ENCODE peak calls at places on chromosomes 4 and X, in six cellular contexts. W is fibroblast of mammary gland; O is stimulated activated CD8-positive, alpha-beta memory T cell treated with anti-CD3 and anti-CD28 coated beads, Interleukin-15, amount 100 ng/mL, for 24 hours; M is midbrain; K is right lobe of liver; E is RCC 7860. R is an unnamed sample.
A peak's percentile ranks its signal among the peaks of the same experiment; 100 is the strongest.

GRCh38 chrX:46687619-46688018 is 71.3 kb downstream of the SLC9A7 start:
- DNase-seq in W (peak; percentile 36), O (no peak), M (no peak), K (no peak), E (no peak), R (no peak)

GRCh38 chr4:115028682-115029385 is 84.6 kb downstream of the NDST4 start:
- DNase-seq in W (no peak), O (no peak), M (no peak), K (no peak), E (no peak), R (no peak)

GRCh38 chr4:170872794-170873193 is 783.0 kb upstream of the AADAT start:
- DNase-seq in W (no peak), O (no peak), M (no peak), K (no peak), E (peak; percentile 36), R (no peak)

GRCh38 chr4:140351778-140352177 is 21.7 kb upstream of the SCOC start:
- DNase-seq in W (no peak), O (no peak), M (no peak), K (no peak), E (no peak), R (no peak)

GRCh38 chrX:16712116-16712824 is at the start of gene CTPS2:
- DNase-seq in W (peak; percentile 59), O (no peak), M (peak; percentile 24), K (peak; percentile 70), E (peak; percentile 36), R (peak; percentile 39)

GRCh38 chrX:104172788-104173187 is 6.5 kb downstream of the FAM199X start:
- DNase-seq in W (no peak), O (no peak), M (no peak), K (no peak), E (no peak), R (no peak)

GRCh38 chrX:123291623-123292022 is 107.5 kb downstream of the GRIA3 start:
- DNase-seq in W (no peak), O (no peak), M (no peak), K (no peak), E (no peak), R (no peak)

GRCh38 chr4:169015237-169015636 is 5.2 kb upstream of the CBR4 start:
- DNase-seq in W (no peak), O (no peak), M (no peak), K (no peak), E (no peak), R (no peak)

GRCh38 chrX:115563633-115564182 is 2.7 kb downstream of the PLS3 start:
- DNase-seq in W (no peak), O (no peak), M (no peak), K (no peak), E (no peak), R (no peak)

GRCh38 chrX:43349363-43349762 is 306.7 kb upstream of the MAOA start:
- DNase-seq in W (peak; percentile 41), O (no peak), M (no peak), K (no peak), E (no peak), R (no peak)

GRCh38 chrX:30504309-30504708 is 73.3 kb downstream of the TASL start:
- DNase-seq in W (peak; percentile 51), O (no peak), M (peak; percentile 46), K (no peak), E (peak; percentile 8), R (no peak)

GRCh38 chr4:1048781-1049590 is 37.6 kb downstream of the FGFRL1 start:
- DNase-seq in W (no peak), O (no peak), M (no peak), K (no peak), E (no peak), R (no peak)

GRCh38 chr4:150123982-150124670 is 45.9 kb downstream of the DCLK2 start:
- DNase-seq in W (no peak), O (no peak), M (no peak), K (no peak), E (no peak), R (no peak)

GRCh38 chr4:134202557-134202956 is 968 bp upstream of the PABPC4L start:
- DNase-seq in W (peak; percentile 8), O (no peak), M (no peak), K (no peak), E (no peak), R (no peak)

GRCh38 chr4:24070117-24070516 is 180.3 kb upstream of the PPARGC1A start:
- DNase-seq in W (peak; percentile 77), O (no peak), M (no peak), K (no peak), E (peak; percentile 89), R (no peak)

GRCh38 chr4:149050840-149051239 is 608.6 kb upstream of the NR3C2 start:
- DNase-seq in W (no peak), O (no peak), M (no peak), K (no peak), E (no peak), R (no peak)

GRCh38 chr4:148065069-148065468 is 333.2 kb downstream of the ARHGAP10 start:
- DNase-seq in W (peak; percentile 70), O (no peak), M (no peak), K (no peak), E (no peak), R (no peak)

GRCh38 chr4:28073860-28074555 is 1213.4 kb downstream of the STIM2 start:
- DNase-seq in W (no peak), O (no peak), M (no peak), K (no peak), E (no peak), R (no peak)

GRCh38 chr4:62544428-62544827 is 1344.3 kb downstream of the ADGRL3 start:
- DNase-seq in W (peak; percentile 2), O (no peak), M (no peak), K (no peak), E (no peak), R (no peak)

GRCh38 chrX:50198348-50198747 is 2.5 kb downstream of the AKAP4 start:
- DNase-seq in W (no peak), O (no peak), M (no peak), K (no peak), E (no peak), R (no peak)

GRCh38 chr4:742742-743311 is 37.2 kb downstream of the PCGF3 start:
- DNase-seq in W (peak; percentile 54), O (peak; percentile 73), M (peak; percentile 36), K (peak; percentile 77), E (peak; percentile 27), R (peak; percentile 72)

GRCh38 chr4:176981074-176981473 is 188.4 kb upstream of the VEGFC start:
- DNase-seq in W (peak; percentile 12), O (no peak), M (no peak), K (no peak), E (no peak), R (no peak)

GRCh38 chrX:119757979-119758681 is at the start of gene SOWAHD:
- DNase-seq in W (no peak), O (no peak), M (peak; percentile 14), K (peak; percentile 45), E (no peak), R (no peak)

GRCh38 chrX:27057883-27058282 is 405.3 kb downstream of the PPP4R3C start:
- DNase-seq in W (no peak), O (no peak), M (no peak), K (no peak), E (no peak), R (no peak)

GRCh38 chr4:147388016-147388415 is 92.9 kb upstream of the EDNRA start:
- DNase-seq in W (peak; percentile 44), O (no peak), M (no peak), K (no peak), E (no peak), R (no peak)

GRCh38 chrX:141341743-141342142 is 99.4 kb upstream of the SPANXC start:
- DNase-seq in W (no peak), O (no peak), M (no peak), K (no peak), E (no peak), R (no peak)

GRCh38 chr4:94880976-94881375 is 123.2 kb downstream of the BMPR1B start:
- DNase-seq in W (peak; percentile 19), O (no peak), M (no peak), K (no peak), E (no peak), R (no peak)

GRCh38 chr4:42655921-42656735 is 777 bp downstream of the ATP8A1 start:
- DNase-seq in W (no peak), O (peak; percentile 19), M (peak; percentile 48), K (peak; percentile 45), E (no peak), R (peak; percentile 21)

GRCh38 chr4:181890031-181890430 is 353.2 kb upstream of the TENM3 start:
- DNase-seq in W (no peak), O (no peak), M (no peak), K (no peak), E (no peak), R (no peak)

GRCh38 chrX:48667504-48667903 is 16.1 kb upstream of the WAS start:
- DNase-seq in W (no peak), O (no peak), M (no peak), K (no peak), E (no peak), R (no peak)

GRCh38 chrX:38800981-38801845 is at the start of gene MID1IP1:
- DNase-seq in W (peak; percentile 90), O (no peak), M (peak; percentile 91), K (peak; percentile 89), E (no peak), R (peak; percentile 73)

GRCh38 chr4:139950568-139950967 is 203.4 kb downstream of the MAML3 start:
- DNase-seq in W (peak; percentile 35), O (no peak), M (no peak), K (no peak), E (peak; percentile 9), R (no peak)

GRCh38 chr4:38145033-38145673 is 185.0 kb downstream of the PTTG2 start:
- DNase-seq in W (peak; percentile 43), O (no peak), M (no peak), K (no peak), E (no peak), R (no peak)

GRCh38 chr4:155026715-155027114 is 181.7 kb upstream of the NPY2R start:
- DNase-seq in W (peak; percentile 70), O (no peak), M (no peak), K (no peak), E (no peak), R (no peak)

GRCh38 chr4:65007841-65008439 is 598.7 kb upstream of the TECRL start:
- DNase-seq in W (peak; percentile 40), O (no peak), M (peak; percentile 4), K (no peak), E (peak; percentile 12), R (no peak)

GRCh38 chr4:7427326-7428260 is 7.1 kb downstream of the PSAPL1 start:
- DNase-seq in W (no peak), O (no peak), M (no peak), K (peak; percentile 9), E (no peak), R (peak; percentile 35)

GRCh38 chr4:54654753-54655152 is 3.0 kb upstream of the KIT start:
- DNase-seq in W (no peak), O (no peak), M (no peak), K (no peak), E (no peak), R (no peak)

GRCh38 chr4:182671231-182671630 is 246.0 kb downstream of the DCTD start:
- DNase-seq in W (no peak), O (no peak), M (no peak), K (no peak), E (no peak), R (no peak)